ENCODE peak calls at places on chromosomes 11 and 22, in eight cellular contexts. M is activated CD8-positive, alpha-beta memory T cell treated with anti-CD3 and anti-CD28 coated beads, Interleukin-2, amount 50 U/mL, for 48 hours; V is AG08395; Z is epithelial cell of esophagus; I is transverse colon; G is upper lobe of right lung; K is EL; L is NCI-H748 treated with DMSO at 0.1 percent for 48 hours. B is an unnamed sample.

GRCh38 chr11:27395556-27396258 is 32.7 kb upstream of the CCDC34 start:
- DNase-seq in M (no peak), V (no peak), Z (peak), I (peak), G (no peak), K (peak), L (peak), B (peak)

GRCh38 chr11:126123686-126124085 is 61.0 kb upstream of the CDON start:
- DNase-seq in M (no peak), V (no peak), Z (no peak), I (no peak), G (no peak), K (no peak), L (no peak), B (peak)

GRCh38 chr22:30196141-30196866 is 50.3 kb downstream of the LIF start:
- DNase-seq in M (peak), V (peak), Z (peak), I (peak), G (peak), K (peak), L (peak), B (peak)

GRCh38 chr22:38317995-38318715 is 922 bp upstream of the CSNK1E start:
- DNase-seq in M (peak), V (peak), Z (peak), I (peak), G (peak), K (peak), L (peak), B (peak)

GRCh38 chr22:30423296-30423958 is 2.1 kb upstream of the MTFP1 start:
- DNase-seq in M (no peak), V (no peak), Z (peak), I (peak), G (peak), K (no peak), L (peak), B (no peak)

GRCh38 chr11:109914809-109915653 is 178.2 kb upstream of the ZC3H12C start:
- DNase-seq in M (no peak), V (no peak), Z (peak), I (no peak), G (no peak), K (peak), L (no peak), B (no peak)

GRCh38 chr11:115724709-115725108 is 220.5 kb upstream of the CADM1 start:
- DNase-seq in M (no peak), V (peak), Z (no peak), I (no peak), G (no peak), K (peak), L (no peak), B (no peak)

GRCh38 chr11:43687120-43687791 is 6.7 kb downstream of the HSD17B12 start:
- DNase-seq in M (no peak), V (no peak), Z (peak), I (no peak), G (peak), K (peak), L (no peak), B (peak)

GRCh38 chr11:94134651-94135512 is 6.2 kb downstream of the PANX1 start:
- DNase-seq in M (peak), V (peak), Z (peak), I (peak), G (no peak), K (peak), L (no peak), B (peak)

GRCh38 chr22:24768537-24769374 is 5.8 kb downstream of the PIWIL3 start:
- DNase-seq in M (peak), V (peak), Z (peak), I (peak), G (no peak), K (peak), L (peak), B (peak)

GRCh38 chr11:103958475-103959215 is 77.8 kb upstream of the DDI1 start:
- DNase-seq in M (no peak), V (no peak), Z (no peak), I (no peak), G (no peak), K (no peak), L (no peak), B (no peak)